ENCODE peak calls at places on chromosomes 11 and 22, in six cellular contexts. B is neural progenitor cell, H is PC-3, D is HCT116, S is GM23248, X is SK-N-SH. K is an unnamed sample.

GRCh38 chr11:18769802-18770456 is 21.7 kb downstream of the PTPN5 start:
- DNase-seq in B (no peak), H (no peak), D (no peak), S (no peak), X (no peak), K (peak)

GRCh38 chr22:21876486-21877176 is 9.2 kb upstream of the MAPK1 start:
- DNase-seq in B (no peak), H (no peak), D (no peak), S (peak), X (peak), K (no peak)

GRCh38 chr11:44632466-44633123 is 67.1 kb downstream of the CD82 start:
- DNase-seq in B (peak), H (peak), D (peak), S (peak), X (no peak), K (no peak)

GRCh38 chr22:29270475-29271271 is 2.6 kb downstream of the EWSR1 start:
- DNase-seq in B (peak), H (peak), D (no peak), S (peak), X (no peak), K (no peak)

GRCh38 chr22:22408731-22409696 is 99.5 kb downstream of the ZNF280B start:
- DNase-seq in B (peak), H (peak), D (peak), S (peak), X (peak), K (peak)

GRCh38 chr11:27012254-27012921 is 18.5 kb downstream of the FIBIN start:
- DNase-seq in B (peak), H (no peak), D (no peak), S (peak), X (peak), K (no peak)

GRCh38 chr11:73372371-73372993 is 3.7 kb upstream of the RELT start:
- DNase-seq in B (peak), H (peak), D (peak), S (peak), X (no peak), K (peak)

GRCh38 chr11:30128269-30128932 is 102.4 kb upstream of the FSHB start:
- DNase-seq in B (peak), H (peak), D (peak), S (peak), X (peak), K (no peak)

GRCh38 chr22:19689408-19689807 is 24.9 kb upstream of the SEPTIN5 start:
- DNase-seq in B (no peak), H (no peak), D (no peak), S (no peak), X (no peak), K (no peak)

GRCh38 chr11:70725786-70726185 is 327.5 kb downstream of the CTTN start:
- DNase-seq in B (no peak), H (no peak), D (no peak), S (no peak), X (no peak), K (no peak)

GRCh38 chr11:12377824-12378593 is 638 bp downstream of the PARVA start:
- DNase-seq in B (peak), H (peak), D (peak), S (peak), X (peak), K (no peak)

GRCh38 chr11:126304457-126305072 is 705 bp downstream of the DCPS start:
- DNase-seq in B (no peak), H (no peak), D (no peak), S (no peak), X (peak), K (peak)

GRCh38 chr11:59787816-59788215 is 22.8 kb downstream of the MRPL16 start:
- DNase-seq in B (no peak), H (peak), D (no peak), S (peak), X (no peak), K (no peak)

GRCh38 chr11:10564692-10565318 is 3.7 kb downstream of the LYVE1 start:
- DNase-seq in B (no peak), H (peak), D (no peak), S (peak), X (no peak), K (peak)

GRCh38 chr11:108592591-108593213 is 866 bp downstream of the EXPH5 start:
- DNase-seq in B (no peak), H (peak), D (no peak), S (peak), X (peak), K (peak)

DNA sequence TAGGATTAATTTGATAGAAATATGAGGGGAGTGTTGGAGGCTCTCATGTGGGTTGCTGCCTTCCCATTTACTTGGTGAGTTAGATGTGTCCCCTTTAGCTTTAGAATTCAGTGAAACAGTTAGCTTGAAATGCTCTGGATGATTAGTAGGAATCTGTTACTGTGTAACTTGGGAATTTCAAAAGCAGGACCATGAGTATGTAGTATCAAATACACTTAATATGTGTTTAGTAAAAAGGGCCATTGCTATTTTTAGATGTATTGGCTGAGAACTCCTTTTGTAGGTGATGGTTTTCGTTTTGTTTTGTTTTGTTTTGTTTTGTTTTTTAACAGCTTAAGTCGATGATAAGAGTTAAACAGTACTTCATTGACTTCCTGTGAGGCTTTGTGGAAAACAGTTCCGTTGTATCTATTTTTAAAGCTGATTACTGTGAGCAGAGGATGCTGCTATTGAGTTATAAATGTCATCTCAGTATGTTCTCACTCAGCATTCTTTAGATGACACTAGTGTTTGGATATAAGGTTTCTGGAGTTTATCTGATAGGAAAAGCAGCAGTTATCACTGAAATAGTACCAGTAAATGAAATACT is 53.5 kb downstream of the MCAM start:
- DNase-seq in B (no peak), H (no peak), D (no peak), S (peak), X (no peak), K (peak)
- H3K9ac ChIP-seq in B (no peak), H (no peak), D (no peak), S (peak), X (no peak), K (no peak)

GRCh38 chr11:99268895-99269294 is 248.1 kb downstream of the CNTN5 start:
- DNase-seq in B (no peak), H (peak), D (no peak), S (no peak), X (no peak), K (no peak)
- TF ChIP-seq EZH2phosphoT487 in B (no peak), H (no peak), D (no peak), S (no peak), X (no peak), K (no peak)

GRCh38 chr22:48592488-48592887 is 1235.2 kb downstream of the BRD1 start:
- DNase-seq in B (no peak), H (no peak), D (no peak), S (no peak), X (no peak), K (no peak)
- H3K9ac ChIP-seq in B (no peak), H (no peak), D (no peak), S (no peak), X (no peak), K (no peak)

GRCh38 chr11:325796-326591 is 5.3 kb upstream of the IFITM3 start:
- DNase-seq in B (no peak), H (no peak), D (no peak), S (no peak), X (no peak), K (no peak)
- TF ChIP-seq EZH2phosphoT487 in B (no peak), H (no peak), D (no peak), S (no peak), X (no peak), K (no peak)

DNA sequence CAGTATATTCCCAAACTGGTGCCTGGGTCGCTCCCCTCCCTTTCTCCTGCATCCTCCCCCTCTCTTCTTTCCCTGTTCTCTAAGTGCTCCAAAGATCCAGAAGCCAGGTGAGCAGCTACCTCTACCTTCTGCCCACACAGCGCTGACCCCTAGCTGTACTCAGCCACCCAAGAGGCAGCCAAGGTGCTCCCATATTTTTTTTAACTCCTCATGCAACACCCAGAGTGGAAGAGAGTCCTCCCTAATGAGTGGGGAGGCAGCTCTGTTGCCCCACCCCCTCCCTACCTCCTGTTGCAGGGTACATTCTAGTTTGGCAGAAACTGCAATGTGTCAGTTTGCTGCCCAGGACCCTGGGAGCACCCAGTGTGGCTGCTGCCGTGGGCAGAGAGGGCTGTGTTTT is 40.2 kb downstream of the RPL27A start:
- DNase-seq in B (no peak), H (no peak), D (no peak), S (no peak), X (no peak), K (no peak)
- H3K9ac ChIP-seq in B (no peak), H (no peak), D (no peak), S (no peak), X (no peak), K (no peak)

GRCh38 chr11:118401880-118402590 is 629 bp downstream of the ATP5MG start:
- DNase-seq in B (peak), H (peak), D (no peak), S (peak), X (no peak), K (no peak)
- TF ChIP-seq EZH2phosphoT487 in B (no peak), H (no peak), D (no peak), S (no peak), X (no peak), K (no peak)

DNA sequence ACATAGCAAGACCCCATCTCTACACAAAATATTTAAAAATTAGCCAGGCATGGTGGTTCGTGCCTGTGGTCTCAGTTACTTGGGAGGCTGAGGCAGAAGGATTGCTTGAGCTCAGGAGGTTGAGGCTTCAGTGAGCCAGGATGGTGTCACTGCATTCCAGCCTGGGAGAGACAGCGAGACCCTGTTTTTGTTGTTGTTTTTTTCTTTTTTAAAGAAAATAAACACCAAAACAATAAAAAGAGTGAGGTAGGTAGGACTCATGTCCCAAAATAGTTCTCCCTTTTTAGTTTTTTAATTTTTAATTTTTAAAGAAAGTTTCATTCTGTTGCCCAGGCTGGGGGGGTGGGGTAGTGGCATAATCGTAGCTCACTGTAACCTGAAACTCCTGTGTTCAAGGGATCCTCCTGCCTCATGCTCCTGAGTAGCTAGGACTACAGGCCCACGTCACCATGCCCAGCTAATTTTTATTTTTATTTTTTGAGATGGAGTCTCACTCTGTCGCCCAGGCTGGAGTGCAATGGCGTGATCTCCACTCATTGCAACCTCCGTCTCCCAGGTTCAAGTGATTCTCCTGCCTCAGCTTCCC is 25.5 kb upstream of the MALAT1 start:
- DNase-seq in B (no peak), H (no peak), D (no peak), S (peak), X (no peak), K (no peak)
- H3K9ac ChIP-seq in B (no peak), H (peak), D (peak), S (peak), X (no peak), K (no peak)

GRCh38 chr22:40834628-40835027 is 15.5 kb upstream of the SLC25A17 start:
- DNase-seq in B (no peak), H (peak), D (no peak), S (no peak), X (no peak), K (no peak)
- TF ChIP-seq EZH2phosphoT487 in B (no peak), H (no peak), D (no peak), S (no peak), X (no peak), K (no peak)

GRCh38 chr22:37016134-37016910 is 2.9 kb downstream of the TST start:
- DNase-seq in B (no peak), H (no peak), D (no peak), S (no peak), X (no peak), K (no peak)

GRCh38 chr22:37018086-37018814 is 997 bp downstream of the TST start:
- DNase-seq in B (no peak), H (no peak), D (no peak), S (no peak), X (no peak), K (no peak)

GRCh38 chr22:37015587-37015878 is 3.7 kb downstream of the TST start:
- DNase-seq in B (no peak), H (no peak), D (no peak), S (no peak), X (no peak), K (no peak)

GRCh38 chr22:37018815-37019308 is 385 bp downstream of the TST start:
- DNase-seq in B (peak), H (peak), D (no peak), S (peak), X (peak), K (no peak)

GRCh38 chr22:37017356-37017755 is 1.9 kb downstream of the TST start:
- DNase-seq in B (no peak), H (no peak), D (no peak), S (no peak), X (no peak), K (no peak)
- H3K9ac ChIP-seq in B (no peak), H (no peak), D (no peak), S (no peak), X (no peak), K (no peak)

DNA sequence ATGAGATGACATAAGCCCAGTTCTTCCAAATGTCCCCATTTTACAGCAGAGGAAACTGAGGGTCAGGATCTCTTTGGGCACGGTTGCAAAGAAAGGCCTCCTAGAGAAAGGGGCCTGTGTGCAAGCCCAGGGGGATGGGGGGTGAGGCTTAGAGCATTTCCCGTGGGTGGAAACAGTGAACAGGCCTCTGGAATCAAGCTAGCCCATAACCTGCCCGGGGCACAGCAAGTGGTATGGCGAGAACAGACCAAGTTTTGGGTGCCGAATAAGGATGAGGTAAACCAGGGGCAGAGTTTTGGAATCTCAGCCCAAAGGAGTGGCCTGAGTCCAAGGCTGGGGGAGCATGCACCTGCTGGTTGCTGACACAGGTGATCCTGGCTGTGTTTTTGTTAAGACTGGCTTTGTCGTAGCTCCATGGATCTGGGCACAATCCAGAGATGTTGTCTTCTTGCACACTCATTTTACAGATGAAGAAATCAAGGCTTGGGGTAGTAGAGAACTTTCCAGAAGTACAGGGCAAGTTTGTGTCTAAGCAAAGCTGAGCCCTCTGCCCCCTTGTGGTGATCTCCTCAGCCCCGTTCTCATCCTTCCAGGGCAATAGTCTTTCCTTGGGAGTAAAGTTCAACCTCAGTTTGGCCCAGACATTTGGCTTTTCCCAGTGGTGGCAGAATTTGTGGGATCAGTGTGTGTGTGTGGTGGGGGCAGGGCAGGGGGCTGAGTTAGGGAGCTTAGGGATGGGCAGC is 53.5 kb upstream of the MYEOV start:
- DNase-seq in B (peak), H (peak), D (peak), S (peak), X (no peak), K (no peak)
- TF ChIP-seq EZH2phosphoT487 in B (no peak), H (no peak), D (no peak), S (no peak), X (no peak), K (no peak)

K was measured in MM.1S.